ENCODE peak calls at places on chromosome 19, in nine cellular contexts. One of them, this sample, is unnamed.

GRCh38 chr19:10681658-10682057 is 19.6 kb upstream of the QTRT1 start:
- DNase-seq in AG10803: no peak
- DNase-seq in D721Med: no peak
- DNase-seq in fibroblast of pulmonary artery: no peak
- DNase-seq in GM12865: no peak
- DNase-seq in natural killer cell: no peak
- DNase-seq in progenitor cell of endocrine pancreas: no peak
- DNase-seq in nephron progenitor cell: no peak
- DNase-seq in colonic mucosa: no peak
- DNase-seq in this sample: no peak

GRCh38 chr19:8120636-8121480 is 28.5 kb downstream of the FBN3 start:
- DNase-seq in nephron progenitor cell: no peak
- DNase-seq in fibroblast of pulmonary artery: no peak
- DNase-seq in colonic mucosa: no peak
- DNase-seq in progenitor cell of endocrine pancreas: no peak
- DNase-seq in D721Med: no peak
- DNase-seq in natural killer cell: no peak
- DNase-seq in GM12865: no peak
- DNase-seq in AG10803: no peak
- DNase-seq in this sample: no peak

GRCh38 chr19:9362905-9363304 is at the start of gene ZNF177:
- DNase-seq in natural killer cell: no peak
- DNase-seq in GM12865: no peak
- DNase-seq in AG10803: no peak
- DNase-seq in progenitor cell of endocrine pancreas: no peak
- DNase-seq in colonic mucosa: no peak
- DNase-seq in fibroblast of pulmonary artery: no peak
- DNase-seq in D721Med: peak; percentile 52
- DNase-seq in nephron progenitor cell: no peak
- DNase-seq in this sample: no peak

GRCh38 chr19:8529369-8530006 is 15.5 kb upstream of the ZNF414 start:
- DNase-seq in progenitor cell of endocrine pancreas: no peak
- DNase-seq in nephron progenitor cell: no peak
- DNase-seq in natural killer cell: no peak
- DNase-seq in colonic mucosa: no peak
- DNase-seq in D721Med: no peak
- DNase-seq in fibroblast of pulmonary artery: no peak
- DNase-seq in AG10803: no peak
- DNase-seq in GM12865: no peak
- DNase-seq in this sample: no peak

GRCh38 chr19:27660428-27660827 is 1552.5 kb downstream of the UQCRFS1 start:
- DNase-seq in GM12865: no peak
- DNase-seq in colonic mucosa: no peak
- DNase-seq in natural killer cell: no peak
- DNase-seq in fibroblast of pulmonary artery: no peak
- DNase-seq in progenitor cell of endocrine pancreas: no peak
- DNase-seq in AG10803: no peak
- DNase-seq in nephron progenitor cell: no peak
- DNase-seq in D721Med: no peak
- DNase-seq in this sample: no peak

GRCh38 chr19:17938092-17938845 is 5.5 kb downstream of the CCDC124 start:
- DNase-seq in fibroblast of pulmonary artery: peak; percentile 83
- DNase-seq in AG10803: peak; percentile 81
- DNase-seq in colonic mucosa: peak; percentile 80
- DNase-seq in natural killer cell: peak; percentile 85
- DNase-seq in GM12865: peak; percentile 86
- DNase-seq in progenitor cell of endocrine pancreas: peak; percentile 75
- DNase-seq in D721Med: peak; percentile 96
- DNase-seq in nephron progenitor cell: peak; percentile 86
- DNase-seq in this sample: peak; percentile 78

GRCh38 chr19:44544031-44544430 is 14.6 kb upstream of the CEACAM20 start:
- DNase-seq in colonic mucosa: no peak
- DNase-seq in natural killer cell: no peak
- DNase-seq in D721Med: no peak
- DNase-seq in fibroblast of pulmonary artery: no peak
- DNase-seq in GM12865: no peak
- DNase-seq in AG10803: no peak
- DNase-seq in nephron progenitor cell: no peak
- DNase-seq in progenitor cell of endocrine pancreas: no peak
- DNase-seq in this sample: no peak

GRCh38 chr19:29893606-29894284 is 48.3 kb upstream of the URI1 start:
- DNase-seq in natural killer cell: no peak
- DNase-seq in AG10803: no peak
- DNase-seq in nephron progenitor cell: no peak
- DNase-seq in GM12865: no peak
- DNase-seq in D721Med: no peak
- DNase-seq in fibroblast of pulmonary artery: no peak
- DNase-seq in progenitor cell of endocrine pancreas: no peak
- DNase-seq in colonic mucosa: no peak
- DNase-seq in this sample: no peak

GRCh38 chr19:14459703-14460102 is 15.5 kb downstream of the PTGER1 start:
- DNase-seq in AG10803: no peak
- DNase-seq in nephron progenitor cell: no peak
- DNase-seq in fibroblast of pulmonary artery: no peak
- DNase-seq in GM12865: no peak
- DNase-seq in natural killer cell: peak; percentile 74
- DNase-seq in progenitor cell of endocrine pancreas: no peak
- DNase-seq in D721Med: no peak
- DNase-seq in colonic mucosa: no peak
- DNase-seq in this sample: no peak

GRCh38 chr19:1630012-1630411 is 22.4 kb downstream of the TCF3 start:
- DNase-seq in nephron progenitor cell: no peak
- DNase-seq in AG10803: no peak
- DNase-seq in progenitor cell of endocrine pancreas: no peak
- DNase-seq in D721Med: no peak
- DNase-seq in colonic mucosa: no peak
- DNase-seq in GM12865: no peak
- DNase-seq in fibroblast of pulmonary artery: no peak
- DNase-seq in natural killer cell: no peak
- DNase-seq in this sample: no peak

GRCh38 chr19:6471076-6471475 is 7.0 kb downstream of the CRB3 start:
- DNase-seq in natural killer cell: no peak
- DNase-seq in nephron progenitor cell: no peak
- DNase-seq in D721Med: no peak
- DNase-seq in fibroblast of pulmonary artery: no peak
- DNase-seq in AG10803: no peak
- DNase-seq in colonic mucosa: no peak
- DNase-seq in GM12865: no peak
- DNase-seq in progenitor cell of endocrine pancreas: no peak
- DNase-seq in this sample: no peak

GRCh38 chr19:45960595-45961235 is 12.9 kb downstream of the NOVA2 start:
- DNase-seq in AG10803: no peak
- DNase-seq in GM12865: no peak
- DNase-seq in D721Med: no peak
- DNase-seq in colonic mucosa: no peak
- DNase-seq in nephron progenitor cell: peak; percentile 31
- DNase-seq in natural killer cell: no peak
- DNase-seq in fibroblast of pulmonary artery: no peak
- DNase-seq in progenitor cell of endocrine pancreas: no peak
- DNase-seq in this sample: no peak

GRCh38 chr19:44948763-44949374 is 3.0 kb downstream of the APOC2 start:
- DNase-seq in D721Med: no peak
- DNase-seq in nephron progenitor cell: no peak
- DNase-seq in GM12865: no peak
- DNase-seq in progenitor cell of endocrine pancreas: no peak
- DNase-seq in colonic mucosa: no peak
- DNase-seq in AG10803: peak; percentile 18
- DNase-seq in fibroblast of pulmonary artery: no peak
- DNase-seq in natural killer cell: no peak
- DNase-seq in this sample: no peak

GRCh38 chr19:7799640-7800355 is 30.2 kb upstream of the EVI5L start:
- DNase-seq in progenitor cell of endocrine pancreas: peak; percentile 49
- DNase-seq in D721Med: peak; percentile 48
- DNase-seq in colonic mucosa: peak; percentile 81
- DNase-seq in natural killer cell: no peak
- DNase-seq in fibroblast of pulmonary artery: peak; percentile 84
- DNase-seq in GM12865: peak; percentile 82
- DNase-seq in nephron progenitor cell: peak; percentile 75
- DNase-seq in AG10803: peak; percentile 63
- DNase-seq in this sample: peak; percentile 35

GRCh38 chr19:13104848-13105646 is 2.4 kb upstream of the LYL1 start:
- DNase-seq in GM12865: peak; percentile 79
- DNase-seq in nephron progenitor cell: no peak
- DNase-seq in AG10803: no peak
- DNase-seq in natural killer cell: no peak
- DNase-seq in fibroblast of pulmonary artery: no peak
- DNase-seq in progenitor cell of endocrine pancreas: no peak
- DNase-seq in D721Med: no peak
- DNase-seq in colonic mucosa: no peak
- DNase-seq in this sample: no peak
- TF ChIP-seq CTCF in GM12865: no peak
- TF ChIP-seq CTCF in nephron progenitor cell: no peak
- TF ChIP-seq CTCF in AG10803: no peak
- TF ChIP-seq CTCF in natural killer cell: peak; percentile 59
- TF ChIP-seq CTCF in fibroblast of pulmonary artery: no peak
- TF ChIP-seq CTCF in progenitor cell of endocrine pancreas: no peak
- TF ChIP-seq CTCF in D721Med: no peak
- TF ChIP-seq CTCF in colonic mucosa: no peak
- TF ChIP-seq CTCF in this sample: peak; percentile 5

DNA sequence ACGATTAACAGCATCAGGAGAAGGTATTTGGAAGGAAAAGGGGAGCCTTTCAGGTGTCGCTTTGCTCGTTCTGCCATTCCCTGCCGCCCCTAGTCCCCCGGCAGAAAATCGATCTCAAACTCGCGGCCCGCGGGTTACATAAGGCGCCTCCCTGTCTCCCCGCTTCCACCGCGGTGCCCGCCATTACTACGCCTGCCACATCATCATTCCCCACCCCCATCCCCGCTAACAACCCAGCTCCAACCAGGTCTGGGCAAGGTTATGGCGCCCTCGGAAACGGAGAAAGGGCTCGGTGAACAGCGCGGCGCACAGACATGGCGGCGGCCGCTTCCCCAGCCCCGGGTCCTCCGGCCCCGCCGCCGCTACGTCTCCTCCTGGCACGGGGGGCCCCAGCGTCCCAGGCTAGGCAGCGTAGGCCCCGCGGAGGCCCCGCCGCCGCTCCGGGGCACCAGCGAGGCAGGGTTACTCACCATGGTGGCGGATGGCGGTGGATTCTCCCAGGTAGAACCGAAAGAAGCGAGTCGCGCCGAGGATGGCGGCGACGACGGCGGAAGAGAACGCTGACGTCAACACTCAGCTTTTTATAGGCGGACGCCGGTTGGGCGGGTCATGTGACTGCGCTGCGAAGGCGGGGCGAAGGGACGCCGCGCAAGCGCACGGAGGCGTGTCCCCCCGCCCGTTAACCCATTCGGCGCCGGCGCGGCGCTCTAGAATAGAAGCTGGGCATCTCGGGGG is at the start of gene EEF2:
- DNase-seq in progenitor cell of endocrine pancreas: peak; percentile 86
- DNase-seq in D721Med: peak; percentile 98
- DNase-seq in nephron progenitor cell: peak; percentile 94
- DNase-seq in natural killer cell: peak; percentile 92
- DNase-seq in fibroblast of pulmonary artery: peak; percentile 94
- DNase-seq in AG10803: peak; percentile 87
- DNase-seq in colonic mucosa: peak; percentile 91
- DNase-seq in GM12865: peak; percentile 97
- DNase-seq in this sample: peak; percentile 91
- TF ChIP-seq CTCF in progenitor cell of endocrine pancreas: no peak
- TF ChIP-seq CTCF in D721Med: no peak
- TF ChIP-seq CTCF in nephron progenitor cell: no peak
- TF ChIP-seq CTCF in natural killer cell: no peak
- TF ChIP-seq CTCF in fibroblast of pulmonary artery: no peak
- TF ChIP-seq CTCF in AG10803: no peak
- TF ChIP-seq CTCF in colonic mucosa: no peak
- TF ChIP-seq CTCF in GM12865: no peak
- TF ChIP-seq CTCF in this sample: no peak

DNA sequence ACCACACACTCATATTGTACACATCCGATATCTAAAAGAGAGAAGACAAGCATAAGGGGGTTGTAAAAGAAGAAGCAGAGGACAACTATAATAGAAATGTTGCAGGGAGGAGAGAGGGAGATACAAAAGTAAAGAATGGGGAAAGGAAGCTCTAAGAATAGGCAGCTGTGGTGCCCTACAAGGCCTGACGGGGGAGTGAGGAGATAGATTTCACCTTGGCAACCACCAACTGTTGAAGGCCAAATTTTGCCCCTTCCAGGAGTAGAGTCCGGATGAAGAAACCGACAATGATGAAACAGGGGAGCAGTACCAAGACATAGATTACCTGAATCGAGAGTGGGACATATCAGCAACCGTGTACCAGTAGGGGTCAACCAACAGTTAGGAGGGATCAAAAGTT is 15.9 kb downstream of the SLC6A16 start:
- DNase-seq in AG10803: no peak
- DNase-seq in fibroblast of pulmonary artery: no peak
- DNase-seq in colonic mucosa: no peak
- DNase-seq in natural killer cell: no peak
- DNase-seq in D721Med: no peak
- DNase-seq in nephron progenitor cell: no peak
- DNase-seq in progenitor cell of endocrine pancreas: no peak
- DNase-seq in GM12865: no peak
- DNase-seq in this sample: no peak
- TF ChIP-seq CTCF in AG10803: no peak
- TF ChIP-seq CTCF in fibroblast of pulmonary artery: no peak
- TF ChIP-seq CTCF in colonic mucosa: no peak
- TF ChIP-seq CTCF in natural killer cell: no peak
- TF ChIP-seq CTCF in D721Med: no peak
- TF ChIP-seq CTCF in nephron progenitor cell: no peak
- TF ChIP-seq CTCF in progenitor cell of endocrine pancreas: no peak
- TF ChIP-seq CTCF in GM12865: no peak
- TF ChIP-seq CTCF in this sample: no peak

DNA sequence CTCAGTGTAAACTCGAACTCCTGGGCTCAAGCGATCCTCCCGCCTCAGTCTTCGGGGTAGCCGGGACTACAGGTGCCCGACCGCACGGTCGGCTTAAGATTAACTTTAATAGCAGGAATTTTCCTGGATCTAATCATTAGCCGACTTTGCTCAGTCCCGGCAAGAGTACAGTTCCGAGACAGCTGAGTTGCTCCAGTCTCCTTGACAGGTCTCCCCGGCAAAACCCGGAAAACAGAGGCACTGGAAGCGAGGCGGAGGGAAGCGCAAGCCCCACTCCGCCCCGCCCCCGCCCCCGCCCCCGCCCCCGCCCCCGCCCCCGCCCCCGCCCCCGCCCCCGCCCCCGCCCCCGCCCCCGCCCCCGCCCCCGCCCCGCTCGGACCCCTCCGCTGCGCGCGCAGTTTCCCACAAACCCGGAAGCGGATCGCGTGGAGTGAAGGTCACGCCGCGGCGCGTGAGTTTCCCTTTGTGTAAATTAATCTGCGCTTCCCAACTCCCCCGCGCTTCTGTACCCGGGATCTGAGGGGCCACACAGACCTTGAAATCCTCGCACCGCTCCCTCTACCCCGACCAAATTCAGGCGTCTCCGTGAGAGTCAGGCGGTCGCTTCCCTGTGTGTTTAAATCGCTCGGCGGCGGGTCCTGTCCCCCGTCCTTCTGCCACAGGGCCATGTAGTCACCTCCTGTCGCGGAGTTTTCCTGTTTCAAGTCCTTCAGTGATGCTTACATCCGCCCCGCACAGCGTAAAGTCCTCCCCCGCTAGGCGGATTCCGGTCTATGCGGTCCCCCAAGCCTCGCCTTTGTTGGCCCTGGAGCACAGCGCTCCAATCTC is at the start of gene ZNF480:
- DNase-seq in D721Med: peak; percentile 24
- DNase-seq in GM12865: peak; percentile 89
- DNase-seq in colonic mucosa: peak; percentile 88
- DNase-seq in natural killer cell: peak; percentile 87
- DNase-seq in fibroblast of pulmonary artery: peak; percentile 77
- DNase-seq in nephron progenitor cell: peak; percentile 81
- DNase-seq in AG10803: peak; percentile 74
- DNase-seq in progenitor cell of endocrine pancreas: peak; percentile 59
- DNase-seq in this sample: peak; percentile 78
- TF ChIP-seq CTCF in D721Med: no peak
- TF ChIP-seq CTCF in GM12865: no peak
- TF ChIP-seq CTCF in colonic mucosa: no peak
- TF ChIP-seq CTCF in natural killer cell: no peak
- TF ChIP-seq CTCF in fibroblast of pulmonary artery: peak; percentile 8
- TF ChIP-seq CTCF in nephron progenitor cell: no peak
- TF ChIP-seq CTCF in AG10803: no peak
- TF ChIP-seq CTCF in progenitor cell of endocrine pancreas: peak; percentile 13
- TF ChIP-seq CTCF in this sample: no peak

GRCh38 chr19:38247126-38247525 is 9.0 kb downstream of the PPP1R14A start:
- DNase-seq in fibroblast of pulmonary artery: peak; percentile 59
- DNase-seq in D721Med: no peak
- DNase-seq in nephron progenitor cell: no peak
- DNase-seq in progenitor cell of endocrine pancreas: no peak
- DNase-seq in GM12865: no peak
- DNase-seq in AG10803: peak; percentile 76
- DNase-seq in colonic mucosa: no peak
- DNase-seq in natural killer cell: no peak
- DNase-seq in this sample: no peak
- TF ChIP-seq CTCF in fibroblast of pulmonary artery: no peak
- TF ChIP-seq CTCF in D721Med: no peak
- TF ChIP-seq CTCF in nephron progenitor cell: no peak
- TF ChIP-seq CTCF in progenitor cell of endocrine pancreas: no peak
- TF ChIP-seq CTCF in GM12865: no peak
- TF ChIP-seq CTCF in AG10803: no peak
- TF ChIP-seq CTCF in colonic mucosa: no peak
- TF ChIP-seq CTCF in natural killer cell: no peak
- TF ChIP-seq CTCF in this sample: no peak

This sample was measured in activated B cell treated with CpG ODN at 0.5 μM for 24 hours.